ENCODE peak calls at places on chromosome 19, in six cellular contexts. M, U, V, L, J and N are unnamed samples.

GRCh38 chr19:5891572-5891937 is 12.0 kb downstream of the NDUFA11 start:
- DNase-seq in M (no peak), U (no peak), V (no peak), L (no peak), J (no peak), N (no peak)

GRCh38 chr19:1042689-1043511 is 3.0 kb downstream of the ABCA7 start:
- DNase-seq in M (no peak), U (no peak), V (no peak), L (no peak), J (no peak), N (no peak)

GRCh38 chr19:49916839-49917733 is 11.9 kb upstream of the ATF5 start:
- DNase-seq in M (no peak), U (no peak), V (no peak), L (peak), J (no peak), N (no peak)

GRCh38 chr19:43984687-43985000 is 656 bp downstream of the ZNF155 start:
- DNase-seq in M (no peak), U (no peak), V (peak), L (no peak), J (no peak), N (no peak)

GRCh38 chr19:11887618-11888531 is at the start of gene ZNF69:
- DNase-seq in M (peak), U (no peak), V (peak), L (peak), J (peak), N (peak)

GRCh38 chr19:3369337-3370213 is 3.2 kb downstream of the NFIC start:
- DNase-seq in M (no peak), U (no peak), V (peak), L (no peak), J (no peak), N (peak)

GRCh38 chr19:4098493-4098892 is 25.4 kb downstream of the MAP2K2 start:
- DNase-seq in M (no peak), U (no peak), V (peak), L (no peak), J (no peak), N (no peak)

GRCh38 chr19:27971071-27971470 is 1241.9 kb downstream of the UQCRFS1 start:
- DNase-seq in M (no peak), U (no peak), V (no peak), L (peak), J (no peak), N (no peak)

GRCh38 chr19:47848425-47848824 is 10.6 kb upstream of the TPRX2 start:
- DNase-seq in M (no peak), U (no peak), V (no peak), L (no peak), J (no peak), N (no peak)

GRCh38 chr19:8310342-8311055 is 2.3 kb upstream of the CD320 start:
- DNase-seq in M (no peak), U (no peak), V (no peak), L (no peak), J (no peak), N (peak)

GRCh38 chr19:1068111-1069001 is 1.4 kb downstream of the ARHGAP45 start:
- DNase-seq in M (no peak), U (no peak), V (peak), L (no peak), J (no peak), N (no peak)

GRCh38 chr19:47093841-47094240 is 19.7 kb downstream of the ZC3H4 start:
- DNase-seq in M (no peak), U (no peak), V (no peak), L (no peak), J (no peak), N (no peak)

GRCh38 chr19:33778089-33778791 is 18.4 kb upstream of the KCTD15 start:
- DNase-seq in M (peak), U (no peak), V (peak), L (peak), J (peak), N (peak)

GRCh38 chr19:30222993-30223865 is 149.0 kb upstream of the ZNF536 start:
- DNase-seq in M (no peak), U (no peak), V (no peak), L (no peak), J (no peak), N (no peak)

GRCh38 chr19:41912899-41913475 is 15.3 kb downstream of the ERFL start:
- DNase-seq in M (no peak), U (no peak), V (no peak), L (no peak), J (no peak), N (no peak)

GRCh38 chr19:46349311-46349993 is 2.6 kb downstream of the PPP5C start:
- DNase-seq in M (no peak), U (no peak), V (no peak), L (no peak), J (no peak), N (no peak)

GRCh38 chr19:38073806-38074685 is 150.0 kb downstream of the DPF1 start:
- DNase-seq in M (no peak), U (no peak), V (no peak), L (no peak), J (peak), N (no peak)

GRCh38 chr19:1069009-1069779 is 2.2 kb downstream of the ARHGAP45 start:
- DNase-seq in M (peak), U (no peak), V (peak), L (no peak), J (no peak), N (peak)

GRCh38 chr19:10432736-10433130 is 12.4 kb downstream of the PDE4A start:
- DNase-seq in M (no peak), U (no peak), V (peak), L (no peak), J (peak), N (peak)

GRCh38 chr19:35455616-35456201 is 7.7 kb downstream of the FFAR2 start:
- DNase-seq in M (no peak), U (no peak), V (no peak), L (no peak), J (no peak), N (no peak)

GRCh38 chr19:48400018-48400742 is 6.7 kb downstream of the GRIN2D start:
- DNase-seq in M (no peak), U (no peak), V (peak), L (peak), J (no peak), N (peak)

GRCh38 chr19:49056101-49056901 is 1.2 kb downstream of the CGB7 start:
- DNase-seq in M (no peak), U (no peak), V (peak), L (peak), J (peak), N (peak)

GRCh38 chr19:12867120-12868099 is 13.8 kb downstream of the DNASE2 start:
- DNase-seq in M (no peak), U (no peak), V (no peak), L (peak), J (peak), N (peak)

GRCh38 chr19:16076958-16077611 is 790 bp downstream of the TPM4 start:
- DNase-seq in M (no peak), U (no peak), V (peak), L (no peak), J (peak), N (peak)

GRCh38 chr19:4896372-4896771 is 6.3 kb downstream of the ARRDC5 start:
- DNase-seq in M (no peak), U (no peak), V (no peak), L (peak), J (no peak), N (peak)

GRCh38 chr19:12156254-12157058 is at the start of gene ZNF625:
- DNase-seq in M (peak), U (peak), V (peak), L (peak), J (peak), N (peak)

GRCh38 chr19:57395710-57396109 is 6.1 kb downstream of the ZNF548 start:
- DNase-seq in M (no peak), U (no peak), V (no peak), L (no peak), J (no peak), N (no peak)

GRCh38 chr19:18772620-18773587 is 18.2 kb downstream of the COMP start:
- DNase-seq in M (no peak), U (no peak), V (no peak), L (peak), J (no peak), N (no peak)
- TF ChIP-seq CTCF in M (no peak), U (no peak), V (no peak), L (peak), J (no peak), N (no peak)

GRCh38 chr19:36939153-36939552 is 23.0 kb downstream of the ZNF568 start:
- DNase-seq in M (no peak), U (no peak), V (no peak), L (no peak), J (no peak), N (no peak)
- TF ChIP-seq CTCF in M (no peak), U (no peak), V (peak), L (no peak), J (no peak), N (no peak)

GRCh38 chr19:2223391-2223790 is 12.7 kb downstream of the PLEKHJ1 start:
- DNase-seq in M (no peak), U (no peak), V (no peak), L (no peak), J (no peak), N (no peak)

GRCh38 chr19:2219726-2220125 is 16.4 kb downstream of the PLEKHJ1 start:
- DNase-seq in M (no peak), U (no peak), V (no peak), L (no peak), J (no peak), N (no peak)

GRCh38 chr19:2223959-2224358 is 12.2 kb downstream of the PLEKHJ1 start:
- DNase-seq in M (no peak), U (no peak), V (no peak), L (no peak), J (no peak), N (no peak)

GRCh38 chr19:2221250-2221831 is 14.8 kb downstream of the PLEKHJ1 start:
- DNase-seq in M (no peak), U (no peak), V (no peak), L (no peak), J (no peak), N (no peak)

GRCh38 chr19:2221918-2222317 is 14.2 kb downstream of the PLEKHJ1 start:
- DNase-seq in M (no peak), U (no peak), V (no peak), L (no peak), J (no peak), N (no peak)
- TF ChIP-seq CTCF in M (no peak), U (no peak), V (peak), L (peak), J (no peak), N (no peak)

DNA sequence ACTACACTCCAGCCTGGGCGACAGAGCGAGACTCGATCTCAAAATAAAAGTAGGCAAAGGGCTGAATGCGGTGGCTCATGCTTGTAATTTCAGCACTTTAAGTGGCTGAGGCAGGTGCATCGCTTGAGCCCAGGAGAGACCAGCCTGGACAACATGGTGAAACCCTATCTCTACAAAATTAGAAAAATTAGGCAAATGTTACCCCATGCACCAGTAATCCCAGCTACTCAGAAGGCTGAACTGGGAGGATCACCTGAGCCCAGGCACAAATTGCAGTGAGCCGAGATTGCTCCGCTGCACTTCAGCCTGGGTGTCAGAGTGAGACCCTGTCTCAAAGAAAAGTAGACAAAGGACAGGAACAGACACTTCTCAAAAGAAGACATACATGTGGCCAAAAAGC is 9.9 kb upstream of the LGALS13 start:
- DNase-seq in M (no peak), U (no peak), V (no peak), L (no peak), J (no peak), N (no peak)
- TF ChIP-seq CTCF in M (no peak), U (no peak), V (no peak), L (no peak), J (no peak), N (no peak)